ENCODE peak calls at places on chromosomes 11 and 22, in four cellular contexts. X is HCT116, Q is transverse colon, E is endothelial cell of umbilical vein. G is an unnamed sample.

GRCh38 chr11:44387825-44388224 is 77.9 kb upstream of the ALX4 start:
- DNase-seq in Q (no peak), E (no peak), X (no peak), G (no peak)

GRCh38 chr22:20247010-20247505 is 21.1 kb downstream of the RTN4R start:
- DNase-seq in X (no peak), E (no peak), Q (no peak), G (no peak)

GRCh38 chr11:72737341-72737740 is 14.9 kb downstream of the ARAP1 start:
- DNase-seq in E (no peak), X (no peak), Q (no peak), G (no peak)

GRCh38 chr22:27842994-27843431 is 41.5 kb upstream of the MN1 start:
- DNase-seq in E (no peak), Q (no peak), X (no peak), G (no peak)

GRCh38 chr11:16271258-16271657 is 85.1 kb downstream of the SOX6 start:
- DNase-seq in E (no peak), Q (no peak), X (no peak), G (no peak)

GRCh38 chr22:49211176-49211575 is 616.5 kb downstream of the BRD1 start:
- DNase-seq in X (no peak), E (no peak), Q (no peak), G (peak)

GRCh38 chr11:112806876-112807275 is 154.3 kb upstream of the NCAM1 start:
- DNase-seq in E (no peak), Q (no peak), X (no peak), G (no peak)

GRCh38 chr11:88252208-88252607 is 77.0 kb upstream of the RAB38 start:
- DNase-seq in X (no peak), Q (no peak), E (no peak), G (no peak)

GRCh38 chr11:119205080-119205479 is 1.1 kb upstream of the CBL start:
- DNase-seq in Q (no peak), E (no peak), X (no peak), G (no peak)

GRCh38 chr11:7871056-7871455 is 60.0 kb downstream of the OR10A6 start:
- DNase-seq in E (no peak), Q (no peak), X (no peak), G (no peak)

GRCh38 chr22:27775087-27775697 is 26.4 kb downstream of the MN1 start:
- DNase-seq in Q (no peak), E (no peak), X (no peak), G (no peak)

GRCh38 chr11:25981998-25982397 is 349.9 kb upstream of the ANO3 start:
- DNase-seq in Q (no peak), X (no peak), E (peak), G (no peak)

GRCh38 chr11:83819936-83820549 is 533.9 kb upstream of the CCDC90B start:
- DNase-seq in X (peak), E (peak), Q (no peak), G (no peak)

GRCh38 chr11:86991341-86991740 is 36.1 kb upstream of the FZD4 start:
- DNase-seq in E (no peak), X (no peak), Q (no peak), G (no peak)

GRCh38 chr11:19508166-19508565 is 204.5 kb upstream of the NAV2 start:
- DNase-seq in Q (peak), X (no peak), E (peak), G (no peak)

GRCh38 chr11:57787920-57788716 is 26.5 kb downstream of the CTNND1 start:
- DNase-seq in E (no peak), X (no peak), Q (no peak), G (no peak)

GRCh38 chr22:30969532-30970355 is 679 bp downstream of the TUG1 start:
- DNase-seq in E (peak), Q (peak), X (no peak), G (no peak)

GRCh38 chr11:1475841-1476240 is 10.7 kb downstream of the MOB2 start:
- DNase-seq in E (no peak), Q (no peak), X (no peak), G (no peak)

GRCh38 chr11:72267956-72268617 is 24.1 kb upstream of the PHOX2A start:
- DNase-seq in Q (no peak), E (no peak), X (no peak), G (no peak)

GRCh38 chr11:64131657-64132387 is 34.1 kb downstream of the MACROD1 start:
- DNase-seq in E (no peak), X (no peak), Q (no peak), G (no peak)

GRCh38 chr11:123045101-123045500 is 16.8 kb downstream of the HSPA8 start:
- DNase-seq in E (no peak), X (no peak), Q (no peak), G (no peak)

GRCh38 chr22:32466496-32466895 is 2.2 kb upstream of the BPIFC start:
- DNase-seq in X (no peak), E (no peak), Q (no peak), G (no peak)

GRCh38 chr11:123477205-123477907 is 47.3 kb downstream of the GRAMD1B start:
- DNase-seq in X (no peak), E (no peak), Q (no peak), G (no peak)

GRCh38 chr11:75505966-75506692 is 19.6 kb downstream of the GDPD5 start:
- DNase-seq in X (no peak), E (no peak), Q (no peak), G (no peak)

GRCh38 chr11:94897330-94897768 is 76.0 kb downstream of the CWC15 start:
- DNase-seq in X (peak), Q (peak), E (peak), G (no peak)

GRCh38 chr11:6443269-6444003 is 2.6 kb upstream of the HPX start:
- DNase-seq in Q (peak), E (peak), X (no peak), G (no peak)

GRCh38 chr11:14775897-14776296 is 116.1 kb downstream of the CYP2R1 start:
- DNase-seq in E (no peak), Q (no peak), X (no peak), G (no peak)

GRCh38 chr11:14768789-14769188 is 123.2 kb downstream of the CYP2R1 start:
- DNase-seq in Q (no peak), E (no peak), X (no peak), G (no peak)

GRCh38 chr11:14774738-14775137 is 117.3 kb downstream of the CYP2R1 start:
- DNase-seq in X (no peak), Q (no peak), E (no peak), G (no peak)

DNA sequence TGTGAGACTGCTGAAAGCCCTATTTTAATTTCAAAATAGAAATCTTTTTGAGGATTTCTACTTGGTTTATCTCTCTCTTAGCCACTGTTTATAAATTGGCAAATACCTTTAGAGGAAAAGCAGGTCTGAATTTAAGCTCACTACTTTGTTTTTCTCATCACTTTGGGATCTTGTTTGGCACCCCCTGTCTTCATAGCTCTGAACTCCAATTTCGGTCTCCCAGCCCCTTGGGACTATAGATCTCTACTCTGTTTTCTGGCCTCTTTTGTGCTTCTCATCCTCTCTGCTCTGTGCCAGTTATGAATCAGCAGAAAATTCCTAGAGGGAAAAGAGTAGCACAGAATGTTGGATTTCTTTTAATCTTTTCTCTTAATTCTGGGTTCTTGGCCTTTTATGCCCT is 118.3 kb downstream of the CYP2R1 start:
- DNase-seq in E (no peak), X (no peak), Q (no peak), G (no peak)
- TF ChIP-seq CTCF in E (no peak), X (peak), Q (no peak), G (no peak)

GRCh38 chr22:45915841-45916240 is 61.1 kb downstream of the WNT7B start:
- DNase-seq in Q (no peak), X (no peak), E (no peak), G (no peak)

GRCh38 chr22:45917146-45917545 is 59.8 kb downstream of the WNT7B start:
- DNase-seq in E (no peak), X (no peak), Q (no peak), G (no peak)

GRCh38 chr22:45914309-45914708 is 62.7 kb downstream of the WNT7B start:
- DNase-seq in Q (no peak), E (no peak), X (no peak), G (no peak)

GRCh38 chr22:45916515-45916914 is 60.4 kb downstream of the WNT7B start:
- DNase-seq in X (no peak), Q (no peak), E (no peak), G (no peak)

DNA sequence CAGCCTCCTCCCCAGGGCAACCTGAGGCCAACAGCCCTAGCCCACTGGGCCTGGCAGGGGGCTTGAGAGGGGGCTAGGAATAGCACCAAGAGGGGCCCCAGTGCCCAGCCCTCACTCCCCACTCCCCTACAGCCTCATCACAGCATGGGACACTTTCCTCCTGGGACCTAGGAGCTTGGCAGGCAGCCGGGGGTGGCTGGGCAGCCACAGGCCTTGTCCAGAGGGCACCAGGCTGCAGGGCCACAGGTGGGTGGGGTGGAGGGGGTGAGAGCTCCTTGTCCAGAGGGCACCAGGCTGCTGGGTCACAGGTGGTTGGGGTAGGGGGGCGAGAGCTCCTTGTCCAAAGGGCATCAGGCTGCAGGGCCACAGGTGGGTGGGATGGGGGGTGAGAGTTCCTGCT is 61.8 kb downstream of the WNT7B start:
- DNase-seq in X (no peak), Q (no peak), E (no peak), G (no peak)
- TF ChIP-seq POLR2A in X (no peak), Q (no peak), E (no peak), G (no peak)

GRCh38 chr11:69647349-69647748 is 6.4 kb downstream of the CCND1 start:
- DNase-seq in X (no peak), E (no peak), Q (no peak), G (peak)
- TF ChIP-seq POLR2AphosphoS5 in X (no peak), E (no peak), Q (no peak), G (no peak)

GRCh38 chr11:46367244-46367915 is 14.1 kb upstream of the MDK start:
- DNase-seq in E (peak), X (no peak), Q (peak), G (no peak)
- TF ChIP-seq CTCF in E (peak), X (peak), Q (peak), G (peak)

DNA sequence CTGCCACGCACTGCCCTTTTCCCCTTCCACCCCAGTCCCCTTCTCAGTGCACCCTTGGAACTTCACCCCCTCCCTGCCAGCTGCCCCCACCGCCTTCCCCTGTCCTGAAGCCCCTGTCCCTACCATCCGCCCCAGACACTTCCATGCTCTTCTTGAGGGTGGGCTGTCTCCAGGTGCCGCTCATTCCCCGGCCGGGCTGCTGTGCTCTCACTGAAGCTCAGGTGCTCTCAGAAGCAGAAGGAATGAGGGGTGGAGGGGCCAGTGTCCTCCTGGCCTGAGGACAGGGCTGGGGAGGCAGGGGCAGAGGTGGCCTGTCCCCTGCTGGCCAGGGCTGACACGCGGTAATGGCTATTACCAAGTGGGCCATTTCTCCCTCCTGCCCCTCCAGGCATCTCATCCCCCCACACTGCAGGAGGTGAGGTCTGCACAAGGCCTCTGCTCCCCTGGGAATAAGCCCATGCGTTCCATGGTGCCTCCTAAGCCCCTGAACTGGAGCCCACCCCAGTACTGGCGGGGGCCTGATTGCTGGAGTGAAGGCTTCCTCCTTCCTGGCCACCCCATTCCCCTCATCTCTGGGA is 6.6 kb upstream of the BID start:
- DNase-seq in E (no peak), Q (no peak), X (no peak), G (no peak)
- TF ChIP-seq POLR2A in E (no peak), Q (no peak), X (no peak), G (no peak)